ENCODE peak calls at places on chromosomes 1 and 21, in eight cellular contexts. N is Calu3; U is H4; V is GM10248; Z is HS-27A; M is nucleus accumbens; L is stimulated activated CD4-positive, alpha-beta T cell treated with anti-CD3 and anti-CD28 coated beads, Interleukin-15, amount 100 ng/mL, for 24 hours; Q is EL. S is an unnamed sample.

GRCh38 chr1:160658162-160658955 is 11.5 kb upstream of the SLAMF1 start:
- DNase-seq in L (no peak), Z (no peak), U (no peak), N (no peak), M (no peak), V (no peak), Q (no peak), S (no peak)

GRCh38 chr1:3471356-3472087 is 17.1 kb downstream of the ARHGEF16 start:
- DNase-seq in Z (no peak), L (no peak), U (peak; percentile 55), Q (peak; percentile 69), N (no peak), M (peak; percentile 37), V (no peak), S (no peak)

GRCh38 chr1:116847688-116848531 is 61.8 kb upstream of the PTGFRN start:
- DNase-seq in V (peak; percentile 34), N (no peak), U (peak; percentile 32), Z (no peak), L (peak; percentile 21), M (peak; percentile 9), Q (peak; percentile 69), S (peak; percentile 29)

GRCh38 chr1:6624712-6625578 is at the start of gene THAP3:
- DNase-seq in M (peak; percentile 86), L (peak; percentile 92), N (peak; percentile 82), V (peak; percentile 94), U (peak; percentile 27), Z (peak; percentile 43), Q (peak; percentile 91), S (no peak)

GRCh38 chr1:20279507-20279906 is 11.2 kb upstream of the VWA5B1 start:
- DNase-seq in L (no peak), V (no peak), M (no peak), Z (peak; percentile 45), N (peak; percentile 12), U (peak; percentile 64), Q (peak; percentile 88), S (peak; percentile 88)

GRCh38 chr1:207304710-207305151 is 16.7 kb upstream of the CD55 start:
- DNase-seq in M (no peak), Q (peak; percentile 23), N (peak; percentile 49), U (no peak), V (no peak), L (no peak), Z (no peak), S (no peak)

GRCh38 chr1:43062527-43063080 is 103.9 kb upstream of the SLC2A1 start:
- DNase-seq in Z (no peak), M (no peak), N (no peak), V (no peak), L (no peak), U (no peak), Q (no peak), S (no peak)

GRCh38 chr21:38388684-38389676 is 109.3 kb downstream of the ERG start:
- DNase-seq in Z (no peak), V (no peak), L (no peak), N (no peak), Q (no peak), U (no peak), M (no peak), S (no peak)

GRCh38 chr1:240562111-240562590 is 49.8 kb downstream of the GREM2 start:
- DNase-seq in M (no peak), N (no peak), U (no peak), V (no peak), L (no peak), Z (no peak), Q (peak; percentile 52), S (no peak)

GRCh38 chr21:41523175-41523574 is 15.2 kb upstream of the TMPRSS2 start:
- DNase-seq in V (no peak), U (no peak), Q (no peak), L (no peak), N (no peak), Z (no peak), M (no peak), S (no peak)

GRCh38 chr1:241810769-241811402 is 37.1 kb upstream of the EXO1 start:
- DNase-seq in Z (no peak), N (no peak), Q (no peak), V (peak; percentile 18), U (no peak), M (no peak), L (no peak), S (no peak)

GRCh38 chr1:54547601-54548388 is at the start of gene ACOT11:
- DNase-seq in U (peak; percentile 65), L (no peak), V (no peak), M (peak; percentile 88), Q (no peak), Z (no peak), N (peak; percentile 24), S (no peak)

GRCh38 chr1:247079141-247079874 is 697 bp upstream of the ZNF670 start:
- DNase-seq in N (no peak), U (no peak), M (no peak), V (no peak), Z (no peak), L (peak; percentile 17), Q (no peak), S (no peak)

GRCh38 chr21:21165063-21165645 is 166.9 kb downstream of the NCAM2 start:
- DNase-seq in L (no peak), N (no peak), M (no peak), U (peak; percentile 84), Z (peak; percentile 81), Q (peak; percentile 90), V (no peak), S (peak; percentile 72)

GRCh38 chr1:18633428-18634155 is 2.9 kb downstream of the PAX7 start:
- DNase-seq in V (no peak), L (no peak), M (no peak), Q (no peak), Z (no peak), N (no peak), U (no peak), S (no peak)

GRCh38 chr1:21936366-21937031 is 611 bp downstream of the HSPG2 start:
- DNase-seq in V (no peak), L (peak; percentile 15), U (no peak), Z (no peak), Q (no peak), M (peak; percentile 6), N (no peak), S (no peak)

GRCh38 chr1:201598396-201598795 is 59.5 kb downstream of the NAV1 start:
- DNase-seq in L (no peak), V (no peak), Z (no peak), U (no peak), N (no peak), M (no peak), Q (no peak), S (no peak)